ENCODE peak calls at places on chromosomes 4 and X, in seven cellular contexts. I is foreskin fibroblast, G is BE2C, F is astrocyte of the spinal cord, U is GM13976, A is neural progenitor cell, J is PC-9. B is an unnamed sample.

GRCh38 chrX:51395807-51396728 is 63.4 kb downstream of the NUDT10 start:
- DNase-seq in I (peak; percentile 11), G (peak; percentile 35), F (no peak), U (no peak), A (no peak), J (no peak), B (no peak)

GRCh38 chr4:80454040-80454439 is 118.5 kb downstream of the CFAP299 start:
- DNase-seq in I (peak; percentile 38), G (no peak), F (no peak), U (no peak), A (no peak), J (peak; percentile 88), B (no peak)

GRCh38 chr4:53015681-53016080 is 153.6 kb downstream of the RASL11B start:
- DNase-seq in I (peak; percentile 83), G (peak; percentile 58), F (peak; percentile 77), U (no peak), A (peak; percentile 66), J (no peak), B (peak; percentile 57)

GRCh38 chr4:6612961-6613675 is 27.4 kb upstream of the MRFAP1 start:
- DNase-seq in I (no peak), G (no peak), F (no peak), U (no peak), A (no peak), J (no peak), B (no peak)

GRCh38 chrX:149937881-149938426 is 337 bp downstream of the EOLA2 start:
- DNase-seq in I (peak; percentile 13), G (peak; percentile 8), F (peak; percentile 1), U (no peak), A (peak; percentile 39), J (no peak), B (peak; percentile 40)

GRCh38 chr4:184440593-184441358 is 33.6 kb downstream of the IRF2 start:
- DNase-seq in I (no peak), G (no peak), F (no peak), U (no peak), A (no peak), J (no peak), B (no peak)

GRCh38 chrX:39677987-39678840 is 419.5 kb downstream of the BCOR start:
- DNase-seq in I (no peak), G (no peak), F (no peak), U (no peak), A (peak; percentile 18), J (no peak), B (no peak)

GRCh38 chr4:174402470-174403176 is 118.9 kb downstream of the CEP44 start:
- DNase-seq in I (no peak), G (no peak), F (no peak), U (no peak), A (peak; percentile 39), J (no peak), B (no peak)

GRCh38 chrX:29890646-29891200 is 324.6 kb upstream of the MAGEB2 start:
- DNase-seq in I (no peak), G (no peak), F (peak; percentile 2), U (no peak), A (no peak), J (no peak), B (no peak)

GRCh38 chr4:73070072-73070385 is 513 bp upstream of the COX18 start:
- DNase-seq in I (no peak), G (no peak), F (no peak), U (peak; percentile 30), A (no peak), J (no peak), B (no peak)

GRCh38 chrX:69027181-69028005 is 137.9 kb downstream of the PJA1 start:
- DNase-seq in I (no peak), G (no peak), F (peak; percentile 60), U (peak; percentile 26), A (no peak), J (no peak), B (peak; percentile 36)

GRCh38 chr4:188934320-188934975 is 795.2 kb downstream of the TRIML1 start:
- DNase-seq in I (peak; percentile 86), G (no peak), F (peak; percentile 32), U (no peak), A (no peak), J (no peak), B (no peak)

GRCh38 chr4:117137143-117137542 is 51.8 kb upstream of the TRAM1L1 start:
- DNase-seq in I (peak; percentile 85), G (peak; percentile 23), F (peak; percentile 91), U (no peak), A (no peak), J (no peak), B (no peak)

GRCh38 chr4:172546782-172547181 is 621.8 kb upstream of the GALNT7 start:
- DNase-seq in I (no peak), G (no peak), F (no peak), U (no peak), A (no peak), J (no peak), B (no peak)

GRCh38 chr4:153467154-153467896 is 1.2 kb downstream of the TMEM131L start:
- DNase-seq in I (peak; percentile 38), G (peak; percentile 34), F (no peak), U (peak; percentile 90), A (peak; percentile 44), J (peak; percentile 80), B (peak; percentile 49)

GRCh38 chr4:153611679-153612078 is 72.4 kb upstream of the TLR2 start:
- DNase-seq in I (peak; percentile 53), G (no peak), F (peak; percentile 28), U (no peak), A (no peak), J (no peak), B (no peak)

GRCh38 chr4:169017971-169018370 is 7.9 kb upstream of the CBR4 start:
- DNase-seq in I (no peak), G (peak; percentile 25), F (no peak), U (no peak), A (peak; percentile 83), J (no peak), B (no peak)

GRCh38 chr4:60020389-60020788 is 1179.7 kb upstream of the ADGRL3 start:
- DNase-seq in I (no peak), G (no peak), F (no peak), U (no peak), A (no peak), J (no peak), B (peak; percentile 36)

DNA sequence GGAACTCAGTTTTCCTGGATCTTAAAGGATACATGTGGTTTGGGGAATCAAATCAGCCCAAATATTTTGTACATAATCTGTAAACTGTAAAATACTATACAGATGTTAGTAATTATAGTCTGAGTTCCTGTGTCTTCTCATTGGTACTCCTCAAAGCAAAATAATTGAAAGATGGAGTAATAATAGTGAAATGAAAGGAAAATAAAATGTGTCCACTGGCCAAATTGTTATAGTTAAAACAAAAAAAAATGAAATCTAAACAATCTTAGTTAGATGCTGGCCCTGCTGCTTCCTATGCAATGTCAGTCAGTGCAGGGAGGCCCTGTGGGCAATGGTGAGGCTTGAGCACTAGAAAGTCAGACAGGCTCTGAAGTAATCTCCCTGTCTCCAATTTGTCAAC is 370.2 kb upstream of the CPEB2 start:
- DNase-seq in I (no peak), G (no peak), F (no peak), U (no peak), A (no peak), J (no peak), B (no peak)
- TF ChIP-seq CTCF in I (no peak), G (no peak), F (no peak), U (no peak), A (no peak), J (no peak), B (no peak)

GRCh38 chr4:143375326-143376073 is 38.8 kb downstream of the GAB1 start:
- DNase-seq in I (peak; percentile 76), G (peak; percentile 30), F (no peak), U (no peak), A (peak; percentile 39), J (no peak), B (peak; percentile 16)
- TF ChIP-seq CTCF in I (peak; percentile 50), G (peak; percentile 42), F (peak; percentile 54), U (peak; percentile 67), A (peak; percentile 38), J (peak; percentile 25), B (peak; percentile 33)

GRCh38 chr4:124431663-124432192 is 280.8 kb downstream of the ANKRD50 start:
- DNase-seq in I (peak; percentile 38), G (no peak), F (no peak), U (no peak), A (no peak), J (no peak), B (no peak)

GRCh38 chr4:124427095-124427767 is 285.3 kb downstream of the ANKRD50 start:
- DNase-seq in I (peak; percentile 35), G (no peak), F (no peak), U (no peak), A (no peak), J (peak; percentile 47), B (no peak)

GRCh38 chr4:124426279-124426678 is 286.3 kb downstream of the ANKRD50 start:
- DNase-seq in I (no peak), G (no peak), F (no peak), U (no peak), A (no peak), J (no peak), B (no peak)

GRCh38 chr4:124429746-124430250 is 282.7 kb downstream of the ANKRD50 start:
- DNase-seq in I (no peak), G (no peak), F (no peak), U (no peak), A (no peak), J (no peak), B (no peak)

DNA sequence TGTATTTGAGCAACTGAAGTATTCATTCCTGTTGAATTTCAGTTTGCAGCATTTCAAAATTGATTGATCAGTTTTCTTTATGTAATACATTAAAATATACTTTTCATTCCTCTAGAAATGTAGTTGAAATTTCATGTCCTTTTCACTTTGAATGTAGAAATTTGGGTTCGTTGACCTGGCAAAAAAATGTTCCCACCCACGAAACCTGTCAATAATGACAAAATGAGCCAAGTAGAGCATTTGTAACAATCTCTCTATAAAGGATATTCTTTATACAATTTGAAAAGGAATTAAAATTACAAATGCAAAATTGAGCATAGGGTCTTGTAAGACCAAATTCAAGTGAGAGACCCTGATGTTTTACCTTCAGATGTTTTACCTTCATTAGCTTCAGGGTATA is 283.9 kb downstream of the ANKRD50 start:
- DNase-seq in I (no peak), G (no peak), F (no peak), U (no peak), A (no peak), J (no peak), B (no peak)
- TF ChIP-seq CTCF in I (no peak), G (no peak), F (no peak), U (no peak), A (no peak), J (no peak), B (no peak)

DNA sequence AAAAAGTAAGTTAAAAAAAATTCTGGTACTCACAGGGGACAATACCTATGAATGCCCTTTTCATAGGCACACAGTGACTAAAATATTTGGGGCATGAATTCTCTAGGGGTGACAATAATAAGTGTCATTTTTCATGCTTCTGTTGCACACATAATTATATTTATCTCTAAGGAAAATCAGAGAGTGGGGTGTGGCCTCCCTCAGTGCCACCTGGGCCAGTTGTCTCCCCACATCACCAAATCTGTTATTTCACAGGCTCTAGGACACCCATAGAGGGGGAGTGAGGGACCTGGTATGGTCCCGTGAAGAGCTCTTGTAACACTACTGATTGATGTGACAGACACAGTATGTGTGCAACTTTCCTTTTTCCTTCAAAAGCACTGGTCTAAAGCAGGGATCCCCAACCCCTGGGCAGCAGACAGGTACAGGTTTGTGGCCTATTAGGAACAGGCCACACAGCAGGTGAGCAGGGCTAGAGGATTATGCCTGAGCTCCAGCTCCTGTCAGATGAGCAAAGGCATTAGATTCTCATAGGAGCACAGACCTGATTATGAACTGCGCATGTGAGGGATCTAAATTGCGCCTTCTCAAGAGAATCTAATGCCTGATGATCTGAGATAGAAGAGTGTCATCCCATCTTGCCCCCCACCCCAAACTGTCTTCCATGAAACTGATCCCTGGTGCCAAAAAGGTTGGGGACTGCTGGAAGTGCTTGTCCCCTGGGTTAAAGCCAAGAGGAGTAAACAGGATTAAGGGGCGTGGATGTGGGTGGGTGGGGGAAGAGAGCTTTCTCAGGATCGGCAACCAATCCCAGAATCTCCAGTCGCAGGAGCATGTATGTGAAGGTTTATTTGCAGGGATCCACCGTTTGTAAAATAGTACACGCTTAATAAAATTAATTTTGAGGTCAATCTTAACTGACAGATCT is 850 bp downstream of the SLC9B1 start:
- DNase-seq in I (peak; percentile 56), G (no peak), F (no peak), U (no peak), A (no peak), J (no peak), B (no peak)
- TF ChIP-seq CTCF in I (no peak), G (no peak), F (no peak), U (no peak), A (no peak), J (no peak), B (no peak)